ENCODE peak calls at places on chromosomes 12 and 14, in five cellular contexts. One of them, this sample, is unnamed.

GRCh38 chr12:56034586-56035332 is 7.0 kb upstream of the RPS26 start:
- DNase-seq in SW 1271: no peak
- DNase-seq in activated CD4-positive, alpha-beta T cell treated with anti-CD3 and anti-CD28 coated beads, Interleukin-2, amount 50 U/mL, for 1 hour: no peak
- DNase-seq in cardiac muscle cell: no peak
- DNase-seq in upper lobe of right lung: no peak
- DNase-seq in this sample: no peak

GRCh38 chr12:123384994-123385376 is 1.1 kb downstream of the KMT5A start:
- DNase-seq in cardiac muscle cell: no peak
- DNase-seq in upper lobe of right lung: no peak
- DNase-seq in activated CD4-positive, alpha-beta T cell treated with anti-CD3 and anti-CD28 coated beads, Interleukin-2, amount 50 U/mL, for 1 hour: no peak
- DNase-seq in SW 1271: no peak
- DNase-seq in this sample: no peak

GRCh38 chr12:46005823-46006222 is 15.4 kb upstream of the SCAF11 start:
- DNase-seq in cardiac muscle cell: no peak
- DNase-seq in SW 1271: no peak
- DNase-seq in activated CD4-positive, alpha-beta T cell treated with anti-CD3 and anti-CD28 coated beads, Interleukin-2, amount 50 U/mL, for 1 hour: no peak
- DNase-seq in upper lobe of right lung: no peak
- DNase-seq in this sample: no peak

GRCh38 chr14:75369506-75369905 is 58.3 kb upstream of the JDP2 start:
- DNase-seq in SW 1271: no peak
- DNase-seq in activated CD4-positive, alpha-beta T cell treated with anti-CD3 and anti-CD28 coated beads, Interleukin-2, amount 50 U/mL, for 1 hour: no peak
- DNase-seq in cardiac muscle cell: no peak
- DNase-seq in upper lobe of right lung: no peak
- DNase-seq in this sample: no peak

GRCh38 chr12:1922075-1922709 is 3.7 kb upstream of the CACNA2D4 start:
- DNase-seq in SW 1271: no peak
- DNase-seq in activated CD4-positive, alpha-beta T cell treated with anti-CD3 and anti-CD28 coated beads, Interleukin-2, amount 50 U/mL, for 1 hour: no peak
- DNase-seq in cardiac muscle cell: no peak
- DNase-seq in upper lobe of right lung: no peak
- DNase-seq in this sample: peak; percentile 81

GRCh38 chr14:61177279-61178225 is 103.6 kb downstream of the TMEM30B start:
- DNase-seq in cardiac muscle cell: no peak
- DNase-seq in SW 1271: no peak
- DNase-seq in activated CD4-positive, alpha-beta T cell treated with anti-CD3 and anti-CD28 coated beads, Interleukin-2, amount 50 U/mL, for 1 hour: no peak
- DNase-seq in upper lobe of right lung: no peak
- DNase-seq in this sample: no peak

GRCh38 chr14:61399365-61399764 is 78.0 kb downstream of the PRKCH start:
- DNase-seq in upper lobe of right lung: no peak
- DNase-seq in SW 1271: no peak
- DNase-seq in activated CD4-positive, alpha-beta T cell treated with anti-CD3 and anti-CD28 coated beads, Interleukin-2, amount 50 U/mL, for 1 hour: no peak
- DNase-seq in cardiac muscle cell: no peak
- DNase-seq in this sample: no peak

GRCh38 chr12:99386907-99387306 is 260.6 kb upstream of the GARIN6 start:
- DNase-seq in upper lobe of right lung: no peak
- DNase-seq in activated CD4-positive, alpha-beta T cell treated with anti-CD3 and anti-CD28 coated beads, Interleukin-2, amount 50 U/mL, for 1 hour: no peak
- DNase-seq in cardiac muscle cell: peak; percentile 59
- DNase-seq in SW 1271: peak; percentile 15
- DNase-seq in this sample: no peak

GRCh38 chr14:86086962-86087361 is 557.0 kb downstream of the FLRT2 start:
- DNase-seq in SW 1271: no peak
- DNase-seq in upper lobe of right lung: no peak
- DNase-seq in activated CD4-positive, alpha-beta T cell treated with anti-CD3 and anti-CD28 coated beads, Interleukin-2, amount 50 U/mL, for 1 hour: no peak
- DNase-seq in cardiac muscle cell: no peak
- DNase-seq in this sample: no peak

GRCh38 chr12:5094550-5094949 is 50.9 kb downstream of the KCNA5 start:
- DNase-seq in activated CD4-positive, alpha-beta T cell treated with anti-CD3 and anti-CD28 coated beads, Interleukin-2, amount 50 U/mL, for 1 hour: no peak
- DNase-seq in upper lobe of right lung: no peak
- DNase-seq in SW 1271: no peak
- DNase-seq in cardiac muscle cell: no peak
- DNase-seq in this sample: no peak

GRCh38 chr14:23537351-23538048 is 14.1 kb downstream of the ZFHX2 start:
- DNase-seq in activated CD4-positive, alpha-beta T cell treated with anti-CD3 and anti-CD28 coated beads, Interleukin-2, amount 50 U/mL, for 1 hour: no peak
- DNase-seq in SW 1271: no peak
- DNase-seq in upper lobe of right lung: no peak
- DNase-seq in cardiac muscle cell: no peak
- DNase-seq in this sample: no peak

GRCh38 chr12:104452046-104452445 is 4.7 kb upstream of the CHST11 start:
- DNase-seq in upper lobe of right lung: no peak
- DNase-seq in activated CD4-positive, alpha-beta T cell treated with anti-CD3 and anti-CD28 coated beads, Interleukin-2, amount 50 U/mL, for 1 hour: no peak
- DNase-seq in cardiac muscle cell: no peak
- DNase-seq in SW 1271: no peak
- DNase-seq in this sample: no peak

GRCh38 chr12:6964605-6965025 is 5.8 kb downstream of the PHB2 start:
- DNase-seq in cardiac muscle cell: no peak
- DNase-seq in upper lobe of right lung: no peak
- DNase-seq in activated CD4-positive, alpha-beta T cell treated with anti-CD3 and anti-CD28 coated beads, Interleukin-2, amount 50 U/mL, for 1 hour: no peak
- DNase-seq in SW 1271: no peak
- DNase-seq in this sample: no peak

GRCh38 chr14:100864960-100865681 is 38.4 kb downstream of the RTL1 start:
- DNase-seq in SW 1271: no peak
- DNase-seq in activated CD4-positive, alpha-beta T cell treated with anti-CD3 and anti-CD28 coated beads, Interleukin-2, amount 50 U/mL, for 1 hour: no peak
- DNase-seq in upper lobe of right lung: peak; percentile 49
- DNase-seq in cardiac muscle cell: no peak
- DNase-seq in this sample: no peak

GRCh38 chr14:99930420-99931274 is 134.6 kb upstream of the EVL start:
- DNase-seq in SW 1271: no peak
- DNase-seq in activated CD4-positive, alpha-beta T cell treated with anti-CD3 and anti-CD28 coated beads, Interleukin-2, amount 50 U/mL, for 1 hour: no peak
- DNase-seq in cardiac muscle cell: no peak
- DNase-seq in upper lobe of right lung: no peak
- DNase-seq in this sample: no peak

GRCh38 chr12:123506059-123506842 is 27.3 kb downstream of the RILPL1 start:
- DNase-seq in upper lobe of right lung: no peak
- DNase-seq in cardiac muscle cell: no peak
- DNase-seq in SW 1271: no peak
- DNase-seq in activated CD4-positive, alpha-beta T cell treated with anti-CD3 and anti-CD28 coated beads, Interleukin-2, amount 50 U/mL, for 1 hour: no peak
- DNase-seq in this sample: no peak

GRCh38 chr12:105744659-105745058 is 394.1 kb downstream of the NUAK1 start:
- DNase-seq in cardiac muscle cell: no peak
- DNase-seq in activated CD4-positive, alpha-beta T cell treated with anti-CD3 and anti-CD28 coated beads, Interleukin-2, amount 50 U/mL, for 1 hour: no peak
- DNase-seq in SW 1271: no peak
- DNase-seq in upper lobe of right lung: no peak
- DNase-seq in this sample: no peak

GRCh38 chr14:77641534-77642341 is 25.3 kb upstream of the SPTLC2 start:
- DNase-seq in upper lobe of right lung: peak; percentile 91
- DNase-seq in activated CD4-positive, alpha-beta T cell treated with anti-CD3 and anti-CD28 coated beads, Interleukin-2, amount 50 U/mL, for 1 hour: peak; percentile 63
- DNase-seq in cardiac muscle cell: no peak
- DNase-seq in SW 1271: no peak
- DNase-seq in this sample: peak; percentile 82

GRCh38 chr12:1007994-1008393 is 17.0 kb downstream of the ERC1 start:
- DNase-seq in SW 1271: no peak
- DNase-seq in cardiac muscle cell: no peak
- DNase-seq in upper lobe of right lung: no peak
- DNase-seq in activated CD4-positive, alpha-beta T cell treated with anti-CD3 and anti-CD28 coated beads, Interleukin-2, amount 50 U/mL, for 1 hour: no peak
- DNase-seq in this sample: no peak

GRCh38 chr12:62268956-62269355 is 8.8 kb downstream of the USP15 start:
- DNase-seq in SW 1271: no peak
- DNase-seq in activated CD4-positive, alpha-beta T cell treated with anti-CD3 and anti-CD28 coated beads, Interleukin-2, amount 50 U/mL, for 1 hour: no peak
- DNase-seq in upper lobe of right lung: no peak
- DNase-seq in cardiac muscle cell: no peak
- DNase-seq in this sample: no peak

GRCh38 chr12:126617312-126617711 is 1552.1 kb downstream of the AACS start:
- DNase-seq in cardiac muscle cell: no peak
- DNase-seq in SW 1271: no peak
- DNase-seq in upper lobe of right lung: no peak
- DNase-seq in activated CD4-positive, alpha-beta T cell treated with anti-CD3 and anti-CD28 coated beads, Interleukin-2, amount 50 U/mL, for 1 hour: no peak
- DNase-seq in this sample: no peak

GRCh38 chr12:109999983-110000505 is 814 bp downstream of the ANKRD13A start:
- DNase-seq in SW 1271: no peak
- DNase-seq in cardiac muscle cell: peak; percentile 19
- DNase-seq in activated CD4-positive, alpha-beta T cell treated with anti-CD3 and anti-CD28 coated beads, Interleukin-2, amount 50 U/mL, for 1 hour: peak; percentile 16
- DNase-seq in upper lobe of right lung: no peak
- DNase-seq in this sample: peak; percentile 39

GRCh38 chr14:92348154-92348553 is 25.2 kb downstream of the SLC24A4 start:
- DNase-seq in upper lobe of right lung: no peak
- DNase-seq in activated CD4-positive, alpha-beta T cell treated with anti-CD3 and anti-CD28 coated beads, Interleukin-2, amount 50 U/mL, for 1 hour: no peak
- DNase-seq in SW 1271: no peak
- DNase-seq in cardiac muscle cell: no peak
- DNase-seq in this sample: no peak

GRCh38 chr14:71933026-71933587 is 878 bp downstream of the RGS6 start:
- DNase-seq in upper lobe of right lung: no peak
- DNase-seq in cardiac muscle cell: peak; percentile 42
- DNase-seq in activated CD4-positive, alpha-beta T cell treated with anti-CD3 and anti-CD28 coated beads, Interleukin-2, amount 50 U/mL, for 1 hour: no peak
- DNase-seq in SW 1271: no peak
- DNase-seq in this sample: no peak

This sample was measured in upper lobe of left lung.